ENCODE peak calls at places on chromosomes 5 and 9, in five cellular contexts. B, T, P, U and O are unnamed samples.

GRCh38 chr9:109513871-109514270 is 15.8 kb upstream of the PTPN3 start:
- DNase-seq in B (no peak), T (no peak), P (no peak), U (no peak), O (no peak)

GRCh38 chr5:149268928-149269557 is 2.6 kb upstream of the AFAP1L1 start:
- DNase-seq in B (no peak), T (no peak), P (no peak), U (peak), O (no peak)

GRCh38 chr9:120723547-120723946 is 9.3 kb upstream of the MEGF9 start:
- DNase-seq in B (no peak), T (no peak), P (no peak), U (no peak), O (no peak)

GRCh38 chr9:96566401-96567202 is 53.0 kb downstream of the CDC14B start:
- DNase-seq in B (peak), T (peak), P (peak), U (no peak), O (peak)

GRCh38 chr5:148796931-148797330 is 29.5 kb upstream of the ADRB2 start:
- DNase-seq in B (no peak), T (no peak), P (no peak), U (no peak), O (no peak)

GRCh38 chr5:54874337-54875021 is 110.9 kb downstream of the ESM1 start:
- DNase-seq in B (no peak), T (no peak), P (no peak), U (no peak), O (no peak)

GRCh38 chr5:7759951-7760580 is 90.9 kb downstream of the CFAP90 start:
- DNase-seq in B (no peak), T (no peak), P (no peak), U (no peak), O (peak)

GRCh38 chr5:110104728-110105127 is 415.0 kb downstream of the MAN2A1 start:
- DNase-seq in B (no peak), T (no peak), P (no peak), U (no peak), O (no peak)

GRCh38 chr5:177994063-177994462 is 2.0 kb downstream of the PROP1 start:
- DNase-seq in B (no peak), T (no peak), P (no peak), U (no peak), O (no peak)

GRCh38 chr5:80754900-80755299 is 100.1 kb upstream of the DHFR start:
- DNase-seq in B (peak), T (peak), P (no peak), U (peak), O (no peak)

GRCh38 chr5:74382864-74383618 is 257.5 kb downstream of the ENC1 start:
- DNase-seq in B (no peak), T (peak), P (no peak), U (no peak), O (no peak)

GRCh38 chr5:139652788-139653241 is 4.7 kb downstream of the CXXC5 start:
- DNase-seq in B (no peak), T (no peak), P (no peak), U (no peak), O (no peak)

GRCh38 chr9:137618105-137619067 is at the start of gene EHMT1:
- DNase-seq in B (peak), T (peak), P (peak), U (no peak), O (no peak)

GRCh38 chr5:168011096-168011495 is 280.3 kb upstream of the WWC1 start:
- DNase-seq in B (no peak), T (no peak), P (no peak), U (no peak), O (no peak)

GRCh38 chr5:148934895-148935400 is 108.5 kb downstream of the ADRB2 start:
- DNase-seq in B (no peak), T (no peak), P (no peak), U (no peak), O (no peak)

GRCh38 chr5:172370648-172371248 is 83.6 kb downstream of the SH3PXD2B start:
- DNase-seq in B (no peak), T (peak), P (peak), U (no peak), O (no peak)

GRCh38 chr5:73853091-73853490 is 227.1 kb downstream of the ARHGEF28 start:
- DNase-seq in B (no peak), T (no peak), P (no peak), U (peak), O (peak)

GRCh38 chr5:109485030-109485429 is 75.3 kb upstream of the PJA2 start:
- DNase-seq in B (no peak), T (peak), P (peak), U (peak), O (no peak)

GRCh38 chr5:145574889-145575573 is 260.1 kb downstream of the PRELID2 start:
- DNase-seq in B (no peak), T (no peak), P (no peak), U (no peak), O (no peak)

GRCh38 chr5:32777733-32778132 is 66.6 kb downstream of the NPR3 start:
- DNase-seq in B (no peak), T (no peak), P (no peak), U (no peak), O (no peak)

GRCh38 chr9:69086312-69086711 is 50.8 kb downstream of the FXN start:
- DNase-seq in B (no peak), T (no peak), P (no peak), U (no peak), O (no peak)

GRCh38 chr9:70340572-70340971 is 73.9 kb downstream of the KLF9 start:
- DNase-seq in B (no peak), T (no peak), P (no peak), U (no peak), O (no peak)

DNA sequence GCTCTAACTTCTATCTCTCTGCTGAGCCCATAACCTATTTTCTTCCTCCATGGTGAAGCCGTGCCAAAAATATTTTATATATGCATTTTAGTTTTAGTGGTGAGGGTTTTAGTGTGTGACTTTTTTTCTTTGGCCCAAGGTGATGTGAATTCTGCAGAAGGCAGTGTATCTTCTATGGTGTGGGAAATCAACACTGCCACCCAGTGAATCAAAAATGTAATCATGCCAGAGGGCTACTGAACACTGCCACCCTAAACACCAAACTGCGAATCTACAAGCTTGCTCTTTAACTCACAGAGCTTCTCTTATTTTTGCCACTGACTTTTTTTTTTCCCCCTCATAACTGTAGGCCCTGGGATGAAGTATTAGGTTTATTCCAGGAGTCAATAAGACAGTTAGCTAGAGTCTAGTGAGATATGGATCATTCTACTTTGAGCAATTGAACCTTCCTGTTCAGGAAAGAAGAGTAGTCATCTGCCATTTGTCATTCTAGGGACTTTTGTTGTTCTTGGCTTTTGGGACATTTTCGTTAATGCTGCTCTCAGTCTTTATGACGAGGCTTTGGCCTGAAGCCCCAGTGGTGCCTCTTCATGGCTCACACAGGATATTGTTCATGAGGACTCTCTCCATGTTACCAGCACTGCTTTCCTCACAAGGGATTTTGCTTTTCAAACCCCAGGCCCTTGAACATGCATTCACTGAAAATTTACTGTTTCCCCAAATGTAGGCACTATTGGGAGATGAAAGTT is 53.1 kb downstream of the C7 start:
- DNase-seq in B (no peak), T (no peak), P (no peak), U (no peak), O (no peak)
- TF ChIP-seq CTCF in B (no peak), T (no peak), P (no peak), U (no peak), O (peak)

GRCh38 chr9:23088932-23089364 is 642.3 kb downstream of the DMRTA1 start:
- DNase-seq in B (no peak), T (peak), P (no peak), U (no peak), O (no peak)
- TF ChIP-seq CTCF in B (no peak), T (peak), P (no peak), U (no peak), O (no peak)

GRCh38 chr5:96096724-96097123 is 135.1 kb upstream of the ELL2 start:
- DNase-seq in B (no peak), T (no peak), P (no peak), U (no peak), O (no peak)
- TF ChIP-seq CTCF in B (no peak), T (no peak), P (no peak), U (no peak), O (no peak)

GRCh38 chr9:129888085-129888808 is 53.0 kb downstream of the USP20 start:
- DNase-seq in B (peak), T (no peak), P (peak), U (no peak), O (no peak)
- TF ChIP-seq CTCF in B (no peak), T (no peak), P (no peak), U (no peak), O (no peak)

GRCh38 chr5:122908108-122908507 is 62.7 kb downstream of the SNX24 start:
- DNase-seq in B (no peak), T (no peak), P (no peak), U (no peak), O (no peak)

GRCh38 chr5:122906768-122907167 is 61.4 kb downstream of the SNX24 start:
- DNase-seq in B (no peak), T (no peak), P (no peak), U (no peak), O (no peak)

GRCh38 chr5:122907238-122907637 is 61.8 kb downstream of the SNX24 start:
- DNase-seq in B (no peak), T (no peak), P (no peak), U (peak), O (no peak)

GRCh38 chr5:122909470-122910100 is 64.2 kb downstream of the SNX24 start:
- DNase-seq in B (no peak), T (no peak), P (no peak), U (no peak), O (no peak)

DNA sequence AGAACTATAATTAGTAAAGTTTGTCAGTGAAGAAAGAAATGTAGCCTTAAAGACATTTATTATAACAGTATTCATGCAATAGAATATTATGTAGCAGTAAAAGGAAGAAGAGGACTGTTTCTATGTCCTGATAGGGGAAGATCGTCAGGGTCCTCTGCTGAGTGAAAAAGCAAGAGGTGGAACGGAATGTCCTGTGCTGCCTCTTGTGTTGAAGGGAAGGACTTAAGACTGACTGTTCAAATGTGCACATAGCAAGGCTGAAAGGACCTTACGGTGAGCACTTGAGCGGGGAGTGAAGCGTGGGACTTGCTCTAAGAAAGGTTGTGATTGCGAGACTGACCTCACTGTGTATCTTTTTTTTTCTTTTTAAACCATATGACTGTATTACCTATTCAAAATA is 63.2 kb downstream of the SNX24 start:
- DNase-seq in B (no peak), T (no peak), P (no peak), U (no peak), O (no peak)
- TF ChIP-seq CTCF in B (no peak), T (no peak), P (no peak), U (no peak), O (peak)

GRCh38 chr5:53481887-53482716 is 1.7 kb downstream of the FST start:
- DNase-seq in B (peak), T (no peak), P (peak), U (no peak), O (no peak)
- TF ChIP-seq CTCF in B (no peak), T (no peak), P (peak), U (no peak), O (peak)

DNA sequence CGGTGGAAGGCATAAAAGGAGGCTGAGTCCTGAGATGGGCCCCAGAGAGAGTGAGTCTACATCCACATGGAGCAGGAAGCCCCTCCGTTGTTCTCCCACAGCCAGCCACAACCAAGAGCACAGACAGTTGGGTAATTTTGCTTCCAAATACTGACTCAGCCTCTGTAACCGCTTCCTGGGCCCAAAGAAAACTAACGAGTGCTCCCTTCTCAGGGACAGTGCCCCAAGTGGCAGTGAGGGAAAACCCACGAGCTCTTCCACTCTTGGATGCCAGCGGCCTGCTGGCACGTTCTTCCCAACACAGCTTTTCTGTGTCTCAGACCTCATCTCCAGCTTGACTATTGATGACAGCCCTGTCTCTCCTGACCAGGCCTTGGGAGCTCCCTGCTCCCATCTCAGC is 207.6 kb downstream of the FSTL4 start:
- DNase-seq in B (no peak), T (no peak), P (no peak), U (no peak), O (no peak)
- TF ChIP-seq CTCF in B (peak), T (peak), P (no peak), U (peak), O (no peak)

GRCh38 chr5:95864456-95864855 is 41.9 kb upstream of the GLRX start:
- DNase-seq in B (no peak), T (no peak), P (no peak), U (no peak), O (no peak)

GRCh38 chr5:95861221-95861857 is 38.8 kb upstream of the GLRX start:
- DNase-seq in B (no peak), T (no peak), P (peak), U (peak), O (peak)

GRCh38 chr5:95862636-95863382 is 40.3 kb upstream of the GLRX start:
- DNase-seq in B (no peak), T (no peak), P (no peak), U (no peak), O (no peak)

GRCh38 chr5:95863383-95863757 is 40.8 kb upstream of the GLRX start:
- DNase-seq in B (no peak), T (no peak), P (no peak), U (no peak), O (no peak)

GRCh38 chr5:95861858-95862561 is 39.5 kb upstream of the GLRX start:
- DNase-seq in B (no peak), T (no peak), P (no peak), U (no peak), O (no peak)
- TF ChIP-seq CTCF in B (no peak), T (no peak), P (no peak), U (no peak), O (no peak)